ENCODE peak calls at places on chromosomes 4 and X, in ten cellular contexts. Y is H1, H is tibial nerve, E is sigmoid colon, D is esophagus muscularis mucosa, N is A549, K is transverse colon, B is stomach, A is K562, R is GM12878. W is an unnamed sample.

GRCh38 chr4:1932736-1933135 is 61.5 kb downstream of the NSD2 start:
- DNase-seq in D (no peak), B (no peak), A (no peak), R (no peak), N (no peak), E (no peak), K (no peak), H (no peak), Y (no peak), W (peak)

GRCh38 chrX:119391279-119391678 is 7.9 kb upstream of the SLC25A43 start:
- DNase-seq in E (no peak), N (peak), Y (no peak), B (peak), A (no peak), R (no peak), H (no peak), K (peak), D (no peak), W (no peak)

GRCh38 chr4:10299601-10300000 is 157.6 kb downstream of the ZNF518B start:
- DNase-seq in D (no peak), A (no peak), E (no peak), K (no peak), R (no peak), B (no peak), N (no peak), Y (no peak), H (no peak), W (no peak)

GRCh38 chr4:168737441-168738176 is 240.8 kb downstream of the PALLD start:
- DNase-seq in R (no peak), Y (no peak), E (no peak), D (no peak), N (no peak), H (no peak), A (no peak), K (no peak), B (no peak), W (no peak)

GRCh38 chr4:10013722-10014121 is 7.6 kb downstream of the SLC2A9 start:
- DNase-seq in B (peak), K (peak), H (no peak), A (peak), D (no peak), Y (peak), E (no peak), R (no peak), N (peak), W (no peak)

GRCh38 chr4:158783775-158784174 is 14.9 kb downstream of the FNIP2 start:
- DNase-seq in D (no peak), N (no peak), B (no peak), E (no peak), R (no peak), K (no peak), A (no peak), H (no peak), Y (no peak), W (no peak)

GRCh38 chr4:154928640-154929257 is 147.7 kb downstream of the RBM46 start:
- DNase-seq in E (no peak), K (no peak), R (no peak), B (no peak), D (no peak), Y (no peak), A (no peak), H (no peak), N (peak), W (no peak)

GRCh38 chr4:25029479-25030282 is 1.1 kb downstream of the LGI2 start:
- DNase-seq in D (no peak), N (no peak), A (no peak), E (no peak), K (peak), Y (peak), H (no peak), B (no peak), R (no peak), W (peak)

GRCh38 chr4:12651876-12652275 is 832.3 kb downstream of the RAB28 start:
- DNase-seq in R (no peak), A (no peak), Y (no peak), E (no peak), K (no peak), N (no peak), H (no peak), D (no peak), B (no peak), W (no peak)

GRCh38 chr4:85701881-85702321 is 227.0 kb downstream of the ARHGAP24 start:
- DNase-seq in B (no peak), D (no peak), H (no peak), K (no peak), Y (no peak), N (no peak), R (peak), A (no peak), E (no peak), W (no peak)

GRCh38 chr4:113837397-113837796 is 75.9 kb upstream of the CAMK2D start:
- DNase-seq in B (no peak), R (peak), D (no peak), Y (no peak), N (peak), H (no peak), E (no peak), K (no peak), A (no peak), W (no peak)

GRCh38 chr4:76059750-76060149 is 14.8 kb upstream of the ART3 start:
- DNase-seq in E (no peak), Y (no peak), N (no peak), D (no peak), R (no peak), A (no peak), H (no peak), B (no peak), K (no peak), W (no peak)

GRCh38 chr4:52852696-52853095 is 9.4 kb upstream of the RASL11B start:
- DNase-seq in D (no peak), K (no peak), A (no peak), R (no peak), E (no peak), N (no peak), Y (no peak), H (no peak), B (no peak), W (no peak)

GRCh38 chr4:155047755-155048154 is 160.7 kb upstream of the NPY2R start:
- DNase-seq in E (no peak), Y (no peak), B (no peak), K (no peak), N (no peak), H (no peak), D (no peak), R (no peak), A (no peak), W (no peak)

GRCh38 chr4:82432596-82432995 is 2.2 kb downstream of the ENOPH1 start:
- DNase-seq in B (no peak), Y (no peak), R (no peak), H (no peak), A (no peak), D (no peak), E (no peak), N (no peak), K (no peak), W (no peak)

GRCh38 chr4:131499139-131499873 is 1649.8 kb upstream of the PCDH10 start:
- DNase-seq in N (peak), A (no peak), H (peak), K (no peak), E (no peak), R (no peak), B (no peak), D (no peak), Y (no peak), W (no peak)

GRCh38 chr4:102825261-102826071 is 1.9 kb downstream of the UBE2D3 start:
- DNase-seq in K (peak), R (no peak), A (no peak), B (no peak), Y (no peak), E (peak), N (peak), H (peak), D (no peak), W (peak)

GRCh38 chr4:115834441-115834840 is 721.0 kb upstream of the NDST4 start:
- DNase-seq in B (no peak), K (peak), H (no peak), D (no peak), R (no peak), N (peak), A (no peak), Y (no peak), E (no peak), W (no peak)

GRCh38 chr4:152382057-152382785 is 153.7 kb downstream of the FBXW7 start:
- DNase-seq in B (no peak), N (no peak), R (no peak), A (no peak), E (no peak), Y (no peak), D (no peak), K (no peak), H (no peak), W (no peak)
- TF ChIP-seq EP300 in B (no peak), N (no peak), R (no peak), A (no peak), E (no peak), Y (no peak), D (no peak), K (no peak), H (no peak), W (no peak)

GRCh38 chr4:144712775-144713174 is 66.8 kb downstream of the HHIP start:
- DNase-seq in R (no peak), K (no peak), D (no peak), Y (no peak), H (no peak), E (no peak), B (no peak), N (no peak), A (no peak), W (no peak)
- TF ChIP-seq EP300 in R (no peak), K (no peak), D (no peak), Y (no peak), H (no peak), E (no peak), B (no peak), N (no peak), A (no peak), W (no peak)

GRCh38 chrX:125003746-125004446 is 315.8 kb upstream of the TEX13C start:
- DNase-seq in Y (no peak), H (no peak), A (no peak), E (no peak), R (no peak), N (no peak), D (no peak), K (no peak), B (no peak), W (no peak)

GRCh38 chrX:125004799-125005198 is 314.9 kb upstream of the TEX13C start:
- DNase-seq in D (no peak), K (no peak), B (no peak), N (no peak), Y (no peak), H (no peak), A (peak), E (no peak), R (no peak), W (no peak)

GRCh38 chrX:125006704-125007103 is 313.0 kb upstream of the TEX13C start:
- DNase-seq in N (no peak), B (no peak), E (no peak), H (no peak), D (no peak), Y (no peak), R (no peak), A (no peak), K (no peak), W (no peak)

GRCh38 chrX:125005863-125006262 is 313.8 kb upstream of the TEX13C start:
- DNase-seq in E (peak), R (no peak), H (no peak), Y (no peak), D (no peak), A (no peak), B (no peak), K (no peak), N (no peak), W (no peak)
- TF ChIP-seq EP300 in E (no peak), R (no peak), H (no peak), Y (no peak), D (no peak), A (no peak), B (no peak), K (no peak), N (no peak), W (no peak)

GRCh38 chr4:40152642-40153041 is 44.2 kb upstream of the RHOH start:
- DNase-seq in E (no peak), H (no peak), N (no peak), R (no peak), Y (no peak), K (no peak), A (no peak), D (no peak), B (no peak), W (no peak)

GRCh38 chr4:40149960-40150385 is 46.9 kb upstream of the RHOH start:
- DNase-seq in K (peak), Y (peak), H (peak), E (no peak), D (no peak), B (peak), R (peak), N (peak), A (peak), W (peak)

DNA sequence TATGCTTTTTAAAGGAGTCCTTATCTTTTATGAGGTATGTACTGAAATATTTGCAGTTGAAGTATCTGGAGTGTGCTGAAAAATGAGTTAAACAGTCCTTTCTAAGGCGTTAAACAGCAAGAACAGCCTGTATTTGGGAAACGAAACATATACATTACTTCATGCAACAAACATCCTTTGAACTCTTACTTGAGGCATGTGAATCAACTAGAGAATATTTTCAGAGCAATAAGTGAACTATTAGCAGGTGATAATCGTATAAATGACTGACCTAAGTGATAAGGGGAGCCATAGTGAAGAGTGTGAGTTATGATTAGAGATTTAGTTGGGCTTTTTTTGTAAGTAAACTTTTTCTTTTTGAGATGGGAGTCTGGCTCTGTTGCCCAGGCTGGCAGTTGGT is 45.9 kb upstream of the RHOH start:
- DNase-seq in N (no peak), D (no peak), E (no peak), R (no peak), H (no peak), B (no peak), K (no peak), Y (no peak), A (no peak), W (no peak)
- TF ChIP-seq EP300 in N (no peak), D (no peak), E (no peak), R (no peak), H (no peak), B (no peak), K (no peak), Y (no peak), A (no peak), W (no peak)

DNA sequence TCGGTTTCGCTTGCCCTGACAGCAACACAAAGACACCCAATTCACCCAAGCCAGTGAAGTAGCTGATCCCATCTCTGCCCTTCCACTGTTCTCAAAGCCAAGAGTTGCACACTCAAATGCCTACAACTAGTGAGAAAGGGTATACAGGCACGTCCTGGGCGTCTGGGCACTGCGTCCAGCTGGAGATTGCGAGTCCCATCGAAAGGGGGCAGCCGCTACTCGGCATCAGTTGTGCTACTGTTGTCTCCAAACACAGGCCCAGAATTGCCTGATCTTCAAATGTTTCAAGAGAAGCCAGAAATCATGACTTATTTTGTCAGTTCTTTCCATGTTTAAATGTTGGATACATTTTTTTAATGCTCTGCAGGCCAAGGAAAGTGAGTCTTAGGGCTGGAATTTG is 487.8 kb downstream of the BCOR start:
- DNase-seq in R (no peak), E (no peak), N (no peak), H (no peak), K (no peak), Y (no peak), B (no peak), A (no peak), D (no peak), W (no peak)
- TF ChIP-seq EP300 in R (no peak), E (no peak), N (no peak), H (no peak), K (no peak), Y (no peak), B (no peak), A (no peak), D (no peak), W (no peak)

DNA sequence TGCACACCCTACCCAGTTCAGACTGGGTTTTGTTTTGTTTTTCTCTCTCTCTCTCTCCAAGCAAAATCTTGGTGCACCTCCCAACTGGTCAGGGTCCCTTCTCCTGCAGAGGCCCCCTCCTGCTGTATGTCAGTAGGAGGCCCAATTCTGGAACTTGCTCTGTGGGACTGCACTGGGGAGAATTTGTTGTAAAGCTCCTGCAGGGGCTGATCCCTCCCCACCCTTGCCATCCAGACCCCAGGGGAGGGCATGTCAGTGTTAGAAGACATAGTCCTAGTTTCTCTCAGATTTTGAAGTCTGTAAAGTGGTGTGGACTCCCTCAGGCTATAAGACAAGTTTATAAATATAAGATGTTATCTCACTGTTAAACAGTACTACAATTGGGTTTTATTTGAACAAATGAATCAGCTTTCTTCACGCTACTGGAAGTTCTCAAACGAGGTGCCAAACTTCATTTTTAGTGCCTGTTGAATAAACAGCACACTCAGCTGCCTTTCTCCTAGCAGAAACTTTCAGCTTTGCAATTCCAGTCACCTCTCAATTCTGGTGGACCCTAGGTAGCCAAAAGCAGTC is 88.6 kb upstream of the FRMPD3 start:
- DNase-seq in D (no peak), A (no peak), Y (no peak), E (no peak), H (no peak), N (no peak), R (no peak), B (no peak), K (no peak), W (no peak)
- TF ChIP-seq EP300 in D (no peak), A (no peak), Y (no peak), E (no peak), H (no peak), N (no peak), R (no peak), B (no peak), K (no peak), W (no peak)

DNA sequence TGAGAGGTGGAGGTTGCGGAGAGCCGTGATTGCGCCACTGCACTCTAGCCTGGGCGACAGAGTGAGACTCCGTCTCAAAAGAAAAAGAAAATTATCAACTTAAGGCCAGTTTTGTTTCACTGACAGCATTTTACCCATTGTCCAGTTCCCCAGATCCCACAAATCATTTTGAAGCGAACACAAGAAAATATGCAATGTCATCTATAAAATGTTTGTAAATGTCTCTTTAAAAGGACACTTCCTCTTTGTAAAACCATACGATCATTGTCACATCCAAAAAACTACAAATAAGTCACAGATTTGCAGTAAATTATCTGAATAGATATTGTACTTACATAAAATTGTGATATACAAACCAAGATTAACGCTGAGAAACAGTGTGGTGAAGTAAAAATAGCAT is 147.6 kb downstream of the ATRX start:
- DNase-seq in E (no peak), Y (no peak), R (no peak), N (no peak), D (no peak), H (no peak), K (no peak), A (no peak), B (no peak), W (no peak)
- TF ChIP-seq EP300 in E (no peak), Y (no peak), R (no peak), N (no peak), D (no peak), H (no peak), K (no peak), A (no peak), B (no peak), W (no peak)

GRCh38 chr4:23629421-23629820 is 260.4 kb downstream of the PPARGC1A start:
- DNase-seq in E (no peak), B (no peak), H (no peak), D (no peak), N (no peak), K (no peak), Y (no peak), R (no peak), A (no peak), W (no peak)

GRCh38 chr4:23630110-23630509 is 259.7 kb downstream of the PPARGC1A start:
- DNase-seq in K (no peak), N (no peak), D (no peak), B (no peak), R (no peak), Y (no peak), A (no peak), H (no peak), E (no peak), W (no peak)

GRCh38 chr4:23635468-23635867 is 254.4 kb downstream of the PPARGC1A start:
- DNase-seq in D (no peak), A (no peak), H (no peak), R (no peak), E (no peak), N (no peak), Y (no peak), K (no peak), B (no peak), W (no peak)

DNA sequence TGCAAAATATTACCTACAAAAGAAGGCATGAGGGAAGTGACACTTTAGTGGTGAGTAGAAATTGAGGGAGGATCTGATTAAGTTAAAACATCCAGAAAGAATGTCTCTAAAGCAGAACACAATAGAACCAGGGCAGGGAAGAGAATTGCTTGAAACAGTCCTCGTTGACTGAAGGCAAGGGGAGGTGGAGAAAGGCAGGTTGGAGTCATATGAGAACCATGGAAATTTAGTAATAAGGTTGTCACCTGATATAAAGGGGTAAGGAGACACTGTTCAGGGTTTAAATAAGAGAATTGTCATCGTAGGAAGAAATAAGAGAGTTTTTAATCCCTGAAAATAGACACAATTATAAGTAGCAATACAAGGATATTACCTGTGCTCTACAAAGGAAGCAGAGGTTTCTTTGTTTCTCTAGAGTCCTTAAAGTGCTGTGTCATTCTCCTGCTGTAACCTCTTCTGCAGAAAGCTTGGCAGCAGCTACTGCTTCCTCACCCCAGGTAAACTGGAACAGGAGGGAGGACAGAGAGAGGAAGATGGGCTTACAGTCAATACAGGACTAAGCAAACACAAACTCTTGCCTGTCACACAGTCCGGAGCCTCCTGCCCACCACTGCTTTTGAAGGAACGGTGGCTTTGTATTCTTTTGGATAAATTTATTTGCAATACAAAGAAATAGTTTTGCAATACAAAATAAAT is 258.4 kb downstream of the PPARGC1A start:
- DNase-seq in R (no peak), D (no peak), K (peak), H (no peak), Y (no peak), B (no peak), A (no peak), E (no peak), N (no peak), W (peak)
- TF ChIP-seq EP300 in R (no peak), D (no peak), K (no peak), H (no peak), Y (no peak), B (no peak), A (no peak), E (no peak), N (no peak), W (no peak)